ENCODE peak calls at places on chromosome 7, in seven cellular contexts. Y is neural crest cell; D is HFF-Myc; A is COR-L47; L is BJ; N is ELR; E is activated CD4-positive, alpha-beta T cell treated with anti-CD3 and anti-CD28 coated beads for 1 hour. K is an unnamed sample.

GRCh38 chr7:143285454-143285756 is 647 bp downstream of the TMEM139 start:
- DNase-seq in Y (no peak), D (no peak), A (no peak), L (no peak), N (no peak), E (no peak), K (no peak)

GRCh38 chr7:44087914-44088838 is 5.8 kb upstream of the POLM start:
- DNase-seq in Y (no peak), D (peak; percentile 83), A (no peak), L (peak; percentile 92), N (peak; percentile 96), E (no peak), K (no peak)

GRCh38 chr7:128795129-128795528 is 3.4 kb downstream of the CCDC136 start:
- DNase-seq in Y (no peak), D (no peak), A (no peak), L (no peak), N (no peak), E (no peak), K (no peak)

GRCh38 chr7:87886875-87887274 is 10.6 kb downstream of the DBF4 start:
- DNase-seq in Y (no peak), D (no peak), A (peak; percentile 38), L (no peak), N (peak; percentile 61), E (no peak), K (no peak)

GRCh38 chr7:157238087-157238486 is 98.7 kb upstream of the DNAJB6 start:
- DNase-seq in Y (peak; percentile 6), D (no peak), A (no peak), L (no peak), N (no peak), E (no peak), K (no peak)

GRCh38 chr7:101315336-101315735 is 6.3 kb downstream of the IFT22 start:
- DNase-seq in Y (peak; percentile 61), D (no peak), A (no peak), L (no peak), N (peak; percentile 55), E (no peak), K (no peak)

GRCh38 chr7:98922392-98923107 is 44.2 kb downstream of the TRRAP start:
- DNase-seq in Y (no peak), D (no peak), A (no peak), L (no peak), N (no peak), E (no peak), K (no peak)

GRCh38 chr7:141339603-141340002 is 211.6 kb upstream of the AGK start:
- DNase-seq in Y (no peak), D (no peak), A (no peak), L (no peak), N (no peak), E (no peak), K (no peak)

GRCh38 chr7:135209225-135209834 is 2.0 kb downstream of the WDR91 start:
- DNase-seq in Y (no peak), D (no peak), A (no peak), L (no peak), N (no peak), E (no peak), K (no peak)

GRCh38 chr7:26085771-26086170 is 66.2 kb upstream of the NFE2L3 start:
- DNase-seq in Y (no peak), D (no peak), A (no peak), L (no peak), N (no peak), E (no peak), K (no peak)

GRCh38 chr7:117186631-117187030 is 136.2 kb downstream of the WNT2 start:
- DNase-seq in Y (no peak), D (no peak), A (no peak), L (no peak), N (no peak), E (no peak), K (no peak)

GRCh38 chr7:44767134-44767911 is 18.7 kb downstream of the ZMIZ2 start:
- DNase-seq in Y (no peak), D (no peak), A (no peak), L (no peak), N (no peak), E (no peak), K (peak; percentile 70)

K was measured in NCI-H2171.